ENCODE peak calls at places on chromosomes 1 and 21, in seven cellular contexts. One of them, this sample, is unnamed.

GRCh38 chr1:85166343-85166742 is 34.5 kb downstream of the SYDE2 start:
- DNase-seq in activated T-helper 2 cell treated with anti-CD3 and anti-CD28 coated beads, Interferon-gamma antibody, Interleukin-2, Interleukin-4, amounts not matched to agents 10 μg/mL and 5 μg/mL and 100 μg/mL, durations not matched to agents 14 hours and 24 hours and 36 hours: no peak
- DNase-seq in AG04450: no peak
- DNase-seq in CD4-positive, CD25-positive, alpha-beta regulatory T cell: no peak
- DNase-seq in caudate nucleus: no peak
- DNase-seq in stimulated activated effector memory CD8-positive, alpha-beta T cell treated with anti-CD3 and anti-CD28 coated beads, Interleukin-12 subunit alpha, Interleukin-12 subunit beta, amount 100 ng/mL, for 72 hours: no peak
- DNase-seq in RWPE1: no peak
- DNase-seq in this sample: no peak

GRCh38 chr1:17207046-17207445 is 2.1 kb downstream of the PADI1 start:
- DNase-seq in caudate nucleus: peak; percentile 13
- DNase-seq in RWPE1: no peak
- DNase-seq in activated T-helper 2 cell treated with anti-CD3 and anti-CD28 coated beads, Interferon-gamma antibody, Interleukin-2, Interleukin-4, amounts not matched to agents 10 μg/mL and 5 μg/mL and 100 μg/mL, durations not matched to agents 14 hours and 24 hours and 36 hours: no peak
- DNase-seq in AG04450: no peak
- DNase-seq in CD4-positive, CD25-positive, alpha-beta regulatory T cell: no peak
- DNase-seq in stimulated activated effector memory CD8-positive, alpha-beta T cell treated with anti-CD3 and anti-CD28 coated beads, Interleukin-12 subunit alpha, Interleukin-12 subunit beta, amount 100 ng/mL, for 72 hours: no peak
- DNase-seq in this sample: no peak

GRCh38 chr1:188062456-188062855 is 1233.7 kb downstream of the PLA2G4A start:
- DNase-seq in RWPE1: no peak
- DNase-seq in activated T-helper 2 cell treated with anti-CD3 and anti-CD28 coated beads, Interferon-gamma antibody, Interleukin-2, Interleukin-4, amounts not matched to agents 10 μg/mL and 5 μg/mL and 100 μg/mL, durations not matched to agents 14 hours and 24 hours and 36 hours: no peak
- DNase-seq in AG04450: no peak
- DNase-seq in caudate nucleus: no peak
- DNase-seq in stimulated activated effector memory CD8-positive, alpha-beta T cell treated with anti-CD3 and anti-CD28 coated beads, Interleukin-12 subunit alpha, Interleukin-12 subunit beta, amount 100 ng/mL, for 72 hours: no peak
- DNase-seq in CD4-positive, CD25-positive, alpha-beta regulatory T cell: no peak
- DNase-seq in this sample: no peak

GRCh38 chr1:115978292-115978941 is 2.1 kb downstream of the SLC22A15 start:
- DNase-seq in caudate nucleus: no peak
- DNase-seq in CD4-positive, CD25-positive, alpha-beta regulatory T cell: no peak
- DNase-seq in activated T-helper 2 cell treated with anti-CD3 and anti-CD28 coated beads, Interferon-gamma antibody, Interleukin-2, Interleukin-4, amounts not matched to agents 10 μg/mL and 5 μg/mL and 100 μg/mL, durations not matched to agents 14 hours and 24 hours and 36 hours: no peak
- DNase-seq in AG04450: no peak
- DNase-seq in RWPE1: no peak
- DNase-seq in stimulated activated effector memory CD8-positive, alpha-beta T cell treated with anti-CD3 and anti-CD28 coated beads, Interleukin-12 subunit alpha, Interleukin-12 subunit beta, amount 100 ng/mL, for 72 hours: no peak
- DNase-seq in this sample: no peak

GRCh38 chr21:39037807-39038405 is 145.3 kb downstream of the PSMG1 start:
- DNase-seq in CD4-positive, CD25-positive, alpha-beta regulatory T cell: no peak
- DNase-seq in caudate nucleus: no peak
- DNase-seq in RWPE1: no peak
- DNase-seq in stimulated activated effector memory CD8-positive, alpha-beta T cell treated with anti-CD3 and anti-CD28 coated beads, Interleukin-12 subunit alpha, Interleukin-12 subunit beta, amount 100 ng/mL, for 72 hours: no peak
- DNase-seq in activated T-helper 2 cell treated with anti-CD3 and anti-CD28 coated beads, Interferon-gamma antibody, Interleukin-2, Interleukin-4, amounts not matched to agents 10 μg/mL and 5 μg/mL and 100 μg/mL, durations not matched to agents 14 hours and 24 hours and 36 hours: no peak
- DNase-seq in AG04450: no peak
- DNase-seq in this sample: no peak

GRCh38 chr1:154453155-154453554 is 48.0 kb downstream of the IL6R start:
- DNase-seq in CD4-positive, CD25-positive, alpha-beta regulatory T cell: no peak
- DNase-seq in stimulated activated effector memory CD8-positive, alpha-beta T cell treated with anti-CD3 and anti-CD28 coated beads, Interleukin-12 subunit alpha, Interleukin-12 subunit beta, amount 100 ng/mL, for 72 hours: no peak
- DNase-seq in caudate nucleus: no peak
- DNase-seq in AG04450: no peak
- DNase-seq in RWPE1: no peak
- DNase-seq in activated T-helper 2 cell treated with anti-CD3 and anti-CD28 coated beads, Interferon-gamma antibody, Interleukin-2, Interleukin-4, amounts not matched to agents 10 μg/mL and 5 μg/mL and 100 μg/mL, durations not matched to agents 14 hours and 24 hours and 36 hours: no peak
- DNase-seq in this sample: no peak

GRCh38 chr1:125087691-125088090 is 3902.9 kb downstream of the SRGAP2C start:
- DNase-seq in stimulated activated effector memory CD8-positive, alpha-beta T cell treated with anti-CD3 and anti-CD28 coated beads, Interleukin-12 subunit alpha, Interleukin-12 subunit beta, amount 100 ng/mL, for 72 hours: no peak
- DNase-seq in AG04450: no peak
- DNase-seq in RWPE1: no peak
- DNase-seq in CD4-positive, CD25-positive, alpha-beta regulatory T cell: no peak
- DNase-seq in caudate nucleus: no peak
- DNase-seq in activated T-helper 2 cell treated with anti-CD3 and anti-CD28 coated beads, Interferon-gamma antibody, Interleukin-2, Interleukin-4, amounts not matched to agents 10 μg/mL and 5 μg/mL and 100 μg/mL, durations not matched to agents 14 hours and 24 hours and 36 hours: no peak
- DNase-seq in this sample: no peak

GRCh38 chr1:79041666-79042065 is 35.1 kb upstream of the ADGRL4 start:
- DNase-seq in CD4-positive, CD25-positive, alpha-beta regulatory T cell: no peak
- DNase-seq in AG04450: no peak
- DNase-seq in RWPE1: no peak
- DNase-seq in stimulated activated effector memory CD8-positive, alpha-beta T cell treated with anti-CD3 and anti-CD28 coated beads, Interleukin-12 subunit alpha, Interleukin-12 subunit beta, amount 100 ng/mL, for 72 hours: no peak
- DNase-seq in caudate nucleus: no peak
- DNase-seq in activated T-helper 2 cell treated with anti-CD3 and anti-CD28 coated beads, Interferon-gamma antibody, Interleukin-2, Interleukin-4, amounts not matched to agents 10 μg/mL and 5 μg/mL and 100 μg/mL, durations not matched to agents 14 hours and 24 hours and 36 hours: no peak
- DNase-seq in this sample: no peak

GRCh38 chr1:13828454-13829151 is 128.6 kb downstream of the PRDM2 start:
- DNase-seq in stimulated activated effector memory CD8-positive, alpha-beta T cell treated with anti-CD3 and anti-CD28 coated beads, Interleukin-12 subunit alpha, Interleukin-12 subunit beta, amount 100 ng/mL, for 72 hours: no peak
- DNase-seq in activated T-helper 2 cell treated with anti-CD3 and anti-CD28 coated beads, Interferon-gamma antibody, Interleukin-2, Interleukin-4, amounts not matched to agents 10 μg/mL and 5 μg/mL and 100 μg/mL, durations not matched to agents 14 hours and 24 hours and 36 hours: peak; percentile 9
- DNase-seq in RWPE1: peak; percentile 45
- DNase-seq in caudate nucleus: peak; percentile 26
- DNase-seq in CD4-positive, CD25-positive, alpha-beta regulatory T cell: no peak
- DNase-seq in AG04450: no peak
- DNase-seq in this sample: no peak

GRCh38 chr1:234154320-234155251 is 218.7 kb upstream of the COA6 start:
- DNase-seq in CD4-positive, CD25-positive, alpha-beta regulatory T cell: no peak
- DNase-seq in AG04450: peak; percentile 48
- DNase-seq in RWPE1: peak; percentile 69
- DNase-seq in stimulated activated effector memory CD8-positive, alpha-beta T cell treated with anti-CD3 and anti-CD28 coated beads, Interleukin-12 subunit alpha, Interleukin-12 subunit beta, amount 100 ng/mL, for 72 hours: peak; percentile 9
- DNase-seq in caudate nucleus: no peak
- DNase-seq in activated T-helper 2 cell treated with anti-CD3 and anti-CD28 coated beads, Interferon-gamma antibody, Interleukin-2, Interleukin-4, amounts not matched to agents 10 μg/mL and 5 μg/mL and 100 μg/mL, durations not matched to agents 14 hours and 24 hours and 36 hours: no peak
- DNase-seq in this sample: no peak

GRCh38 chr1:84888753-84889152 is 4.3 kb downstream of the LPAR3 start:
- DNase-seq in activated T-helper 2 cell treated with anti-CD3 and anti-CD28 coated beads, Interferon-gamma antibody, Interleukin-2, Interleukin-4, amounts not matched to agents 10 μg/mL and 5 μg/mL and 100 μg/mL, durations not matched to agents 14 hours and 24 hours and 36 hours: no peak
- DNase-seq in caudate nucleus: no peak
- DNase-seq in stimulated activated effector memory CD8-positive, alpha-beta T cell treated with anti-CD3 and anti-CD28 coated beads, Interleukin-12 subunit alpha, Interleukin-12 subunit beta, amount 100 ng/mL, for 72 hours: no peak
- DNase-seq in AG04450: no peak
- DNase-seq in RWPE1: peak; percentile 86
- DNase-seq in CD4-positive, CD25-positive, alpha-beta regulatory T cell: no peak
- DNase-seq in this sample: no peak

GRCh38 chr1:44576456-44577150 is 97.7 kb downstream of the TMEM53 start:
- DNase-seq in AG04450: no peak
- DNase-seq in RWPE1: no peak
- DNase-seq in caudate nucleus: peak; percentile 73
- DNase-seq in CD4-positive, CD25-positive, alpha-beta regulatory T cell: no peak
- DNase-seq in activated T-helper 2 cell treated with anti-CD3 and anti-CD28 coated beads, Interferon-gamma antibody, Interleukin-2, Interleukin-4, amounts not matched to agents 10 μg/mL and 5 μg/mL and 100 μg/mL, durations not matched to agents 14 hours and 24 hours and 36 hours: no peak
- DNase-seq in stimulated activated effector memory CD8-positive, alpha-beta T cell treated with anti-CD3 and anti-CD28 coated beads, Interleukin-12 subunit alpha, Interleukin-12 subunit beta, amount 100 ng/mL, for 72 hours: no peak
- DNase-seq in this sample: no peak

GRCh38 chr1:171142451-171143121 is 42.5 kb upstream of the FMO2 start:
- DNase-seq in RWPE1: no peak
- DNase-seq in stimulated activated effector memory CD8-positive, alpha-beta T cell treated with anti-CD3 and anti-CD28 coated beads, Interleukin-12 subunit alpha, Interleukin-12 subunit beta, amount 100 ng/mL, for 72 hours: no peak
- DNase-seq in activated T-helper 2 cell treated with anti-CD3 and anti-CD28 coated beads, Interferon-gamma antibody, Interleukin-2, Interleukin-4, amounts not matched to agents 10 μg/mL and 5 μg/mL and 100 μg/mL, durations not matched to agents 14 hours and 24 hours and 36 hours: no peak
- DNase-seq in CD4-positive, CD25-positive, alpha-beta regulatory T cell: no peak
- DNase-seq in AG04450: peak; percentile 37
- DNase-seq in caudate nucleus: no peak
- DNase-seq in this sample: no peak

GRCh38 chr1:164576311-164577271 is 17.6 kb downstream of the PBX1 start:
- DNase-seq in CD4-positive, CD25-positive, alpha-beta regulatory T cell: no peak
- DNase-seq in caudate nucleus: peak; percentile 53
- DNase-seq in AG04450: peak; percentile 64
- DNase-seq in RWPE1: no peak
- DNase-seq in activated T-helper 2 cell treated with anti-CD3 and anti-CD28 coated beads, Interferon-gamma antibody, Interleukin-2, Interleukin-4, amounts not matched to agents 10 μg/mL and 5 μg/mL and 100 μg/mL, durations not matched to agents 14 hours and 24 hours and 36 hours: no peak
- DNase-seq in stimulated activated effector memory CD8-positive, alpha-beta T cell treated with anti-CD3 and anti-CD28 coated beads, Interleukin-12 subunit alpha, Interleukin-12 subunit beta, amount 100 ng/mL, for 72 hours: no peak
- DNase-seq in this sample: no peak

GRCh38 chr1:94068096-94068830 is 52.7 kb downstream of the ABCA4 start:
- DNase-seq in caudate nucleus: no peak
- DNase-seq in RWPE1: no peak
- DNase-seq in AG04450: no peak
- DNase-seq in stimulated activated effector memory CD8-positive, alpha-beta T cell treated with anti-CD3 and anti-CD28 coated beads, Interleukin-12 subunit alpha, Interleukin-12 subunit beta, amount 100 ng/mL, for 72 hours: no peak
- DNase-seq in CD4-positive, CD25-positive, alpha-beta regulatory T cell: no peak
- DNase-seq in activated T-helper 2 cell treated with anti-CD3 and anti-CD28 coated beads, Interferon-gamma antibody, Interleukin-2, Interleukin-4, amounts not matched to agents 10 μg/mL and 5 μg/mL and 100 μg/mL, durations not matched to agents 14 hours and 24 hours and 36 hours: no peak
- DNase-seq in this sample: no peak

GRCh38 chr21:35099310-35099709 is 50.2 kb upstream of the RUNX1 start:
- DNase-seq in AG04450: no peak
- DNase-seq in activated T-helper 2 cell treated with anti-CD3 and anti-CD28 coated beads, Interferon-gamma antibody, Interleukin-2, Interleukin-4, amounts not matched to agents 10 μg/mL and 5 μg/mL and 100 μg/mL, durations not matched to agents 14 hours and 24 hours and 36 hours: no peak
- DNase-seq in CD4-positive, CD25-positive, alpha-beta regulatory T cell: no peak
- DNase-seq in RWPE1: no peak
- DNase-seq in caudate nucleus: no peak
- DNase-seq in stimulated activated effector memory CD8-positive, alpha-beta T cell treated with anti-CD3 and anti-CD28 coated beads, Interleukin-12 subunit alpha, Interleukin-12 subunit beta, amount 100 ng/mL, for 72 hours: no peak
- DNase-seq in this sample: no peak

GRCh38 chr1:68916227-68916853 is 419.5 kb upstream of the DEPDC1 start:
- DNase-seq in stimulated activated effector memory CD8-positive, alpha-beta T cell treated with anti-CD3 and anti-CD28 coated beads, Interleukin-12 subunit alpha, Interleukin-12 subunit beta, amount 100 ng/mL, for 72 hours: no peak
- DNase-seq in caudate nucleus: peak; percentile 5
- DNase-seq in AG04450: peak; percentile 4
- DNase-seq in RWPE1: peak; percentile 3
- DNase-seq in activated T-helper 2 cell treated with anti-CD3 and anti-CD28 coated beads, Interferon-gamma antibody, Interleukin-2, Interleukin-4, amounts not matched to agents 10 μg/mL and 5 μg/mL and 100 μg/mL, durations not matched to agents 14 hours and 24 hours and 36 hours: no peak
- DNase-seq in CD4-positive, CD25-positive, alpha-beta regulatory T cell: no peak
- DNase-seq in this sample: no peak

GRCh38 chr1:230359992-230360391 is 66.1 kb downstream of the PGBD5 start:
- DNase-seq in AG04450: peak; percentile 80
- DNase-seq in activated T-helper 2 cell treated with anti-CD3 and anti-CD28 coated beads, Interferon-gamma antibody, Interleukin-2, Interleukin-4, amounts not matched to agents 10 μg/mL and 5 μg/mL and 100 μg/mL, durations not matched to agents 14 hours and 24 hours and 36 hours: no peak
- DNase-seq in RWPE1: peak; percentile 84
- DNase-seq in CD4-positive, CD25-positive, alpha-beta regulatory T cell: no peak
- DNase-seq in caudate nucleus: no peak
- DNase-seq in stimulated activated effector memory CD8-positive, alpha-beta T cell treated with anti-CD3 and anti-CD28 coated beads, Interleukin-12 subunit alpha, Interleukin-12 subunit beta, amount 100 ng/mL, for 72 hours: no peak
- DNase-seq in this sample: no peak

GRCh38 chr1:119318466-119319309 is 49.9 kb upstream of the HAO2 start:
- DNase-seq in caudate nucleus: no peak
- DNase-seq in AG04450: no peak
- DNase-seq in CD4-positive, CD25-positive, alpha-beta regulatory T cell: no peak
- DNase-seq in activated T-helper 2 cell treated with anti-CD3 and anti-CD28 coated beads, Interferon-gamma antibody, Interleukin-2, Interleukin-4, amounts not matched to agents 10 μg/mL and 5 μg/mL and 100 μg/mL, durations not matched to agents 14 hours and 24 hours and 36 hours: no peak
- DNase-seq in RWPE1: no peak
- DNase-seq in stimulated activated effector memory CD8-positive, alpha-beta T cell treated with anti-CD3 and anti-CD28 coated beads, Interleukin-12 subunit alpha, Interleukin-12 subunit beta, amount 100 ng/mL, for 72 hours: no peak
- DNase-seq in this sample: no peak